ENCODE peak calls at places on chromosomes 6 and 20, in five cellular contexts. A is stimulated activated CD8-positive, alpha-beta memory T cell treated with anti-CD3 and anti-CD28 coated beads, Interleukin-15, amount 100 ng/mL, for 48 hours; F is SJSA1; J is amniotic stem cell; Z is AG08395. K is an unnamed sample.

GRCh38 chr20:7682916-7683315 is 257.3 kb downstream of the HAO1 start:
- DNase-seq in A (no peak), F (no peak), Z (no peak), J (no peak), K (no peak)

GRCh38 chr6:71457883-71458282 is 169.3 kb downstream of the OGFRL1 start:
- DNase-seq in Z (no peak), F (no peak), A (no peak), J (no peak), K (no peak)

GRCh38 chr6:29858006-29858405 is 30.4 kb downstream of the HLA-G start:
- DNase-seq in Z (no peak), J (no peak), A (no peak), F (no peak), K (no peak)

GRCh38 chr6:108661430-108661829 is 100.7 kb downstream of the FOXO3 start:
- DNase-seq in Z (peak), J (peak), F (no peak), A (no peak), K (no peak)

GRCh38 chr6:47044418-47044817 is 2.3 kb upstream of the ADGRF1 start:
- DNase-seq in J (no peak), F (no peak), Z (no peak), A (no peak), K (no peak)

GRCh38 chr6:154122195-154122925 is 83.3 kb downstream of the OPRM1 start:
- DNase-seq in J (no peak), F (no peak), Z (no peak), A (no peak), K (no peak)

GRCh38 chr6:3568396-3569082 is 111.7 kb upstream of the SLC22A23 start:
- DNase-seq in J (no peak), F (no peak), Z (no peak), A (no peak), K (no peak)

GRCh38 chr6:10217111-10217510 is 197.8 kb downstream of the TFAP2A start:
- DNase-seq in A (no peak), Z (no peak), J (no peak), F (no peak), K (no peak)

GRCh38 chr6:112218563-112218962 is 35.8 kb downstream of the LAMA4 start:
- DNase-seq in Z (no peak), A (no peak), F (no peak), J (no peak), K (no peak)

GRCh38 chr6:1028744-1029143 is 283.2 kb upstream of the FOXQ1 start:
- DNase-seq in F (no peak), J (no peak), A (no peak), Z (no peak), K (no peak)

GRCh38 chr6:12440981-12441380 is 150.8 kb downstream of the EDN1 start:
- DNase-seq in Z (no peak), A (no peak), J (no peak), F (no peak), K (no peak)

GRCh38 chr6:17847203-17847602 is 140.2 kb downstream of the KIF13A start:
- DNase-seq in Z (no peak), J (no peak), F (no peak), A (no peak), K (no peak)

GRCh38 chr20:64157878-64158277 is 6.4 kb upstream of the MYT1 start:
- DNase-seq in A (no peak), J (no peak), F (no peak), Z (no peak), K (no peak)

GRCh38 chr20:21238818-21239530 is 64.2 kb upstream of the XRN2 start:
- DNase-seq in A (no peak), Z (no peak), F (no peak), J (no peak), K (no peak)

GRCh38 chr20:11366660-11367059 is 551.0 kb upstream of the BTBD3 start:
- DNase-seq in A (no peak), F (no peak), J (no peak), Z (no peak), K (no peak)

GRCh38 chr6:134028438-134028837 is 24.0 kb downstream of the SLC2A12 start:
- DNase-seq in Z (no peak), F (no peak), A (no peak), J (no peak), K (no peak)

GRCh38 chr20:38404016-38404415 is 31.1 kb downstream of the SNHG17 start:
- DNase-seq in Z (no peak), A (no peak), F (no peak), J (no peak), K (no peak)

GRCh38 chr6:116370717-116371383 is at the start of gene DSE:
- DNase-seq in F (peak), Z (peak), A (peak), J (peak), K (no peak)

GRCh38 chr6:150169609-150170008 is 26.8 kb downstream of the PPP1R14C start:
- DNase-seq in A (peak), J (peak), Z (peak), F (no peak), K (no peak)

GRCh38 chr6:13462380-13463326 is 24.7 kb downstream of the GFOD1 start:
- DNase-seq in J (no peak), F (peak), Z (peak), A (no peak), K (no peak)

GRCh38 chr20:38111366-38112232 is 53.5 kb downstream of the TGM2 start:
- DNase-seq in F (peak), J (no peak), Z (no peak), A (no peak), K (no peak)

GRCh38 chr20:56200456-56200855 is 48.1 kb upstream of the MC3R start:
- DNase-seq in Z (no peak), J (no peak), A (no peak), F (no peak), K (no peak)

GRCh38 chr6:21305827-21306469 is 287.6 kb upstream of the SOX4 start:
- DNase-seq in J (no peak), Z (peak), F (no peak), A (no peak), K (no peak)

GRCh38 chr6:157151989-157152388 is 171.3 kb downstream of the TMEM242 start:
- DNase-seq in A (no peak), J (no peak), F (no peak), Z (peak), K (no peak)

GRCh38 chr6:13012977-13013680 is 296.6 kb downstream of the PHACTR1 start:
- DNase-seq in F (no peak), A (no peak), Z (no peak), J (no peak), K (no peak)

GRCh38 chr6:150992279-150992678 is 126.8 kb downstream of the MTHFD1L start:
- DNase-seq in F (no peak), Z (no peak), A (no peak), J (no peak), K (no peak)

GRCh38 chr6:167125950-167126349 is 3.1 kb downstream of the CCR6 start:
- DNase-seq in Z (no peak), A (no peak), F (no peak), J (no peak), K (no peak)